ENCODE peak calls at places on chromosomes 1 and 21, in four cellular contexts. L is left ventricle myocardium inferior, F is HuH-7.5, U is iPS-NIHi11. S is an unnamed sample.

GRCh38 chr1:36824390-36824861 is 209.9 kb downstream of the GRIK3 start:
- DNase-seq in L (no peak), F (no peak), U (peak), S (no peak)

GRCh38 chr1:44536357-44536756 is 131.3 kb downstream of the RNF220 start:
- DNase-seq in L (no peak), F (no peak), U (no peak), S (no peak)

GRCh38 chr1:117059334-117059677 is 820 bp upstream of the TTF2 start:
- DNase-seq in F (peak), L (no peak), U (no peak), S (no peak)

GRCh38 chr1:8813016-8813763 is 4.2 kb downstream of the RERE start:
- DNase-seq in F (no peak), L (no peak), U (no peak), S (no peak)

GRCh38 chr1:245345191-245345884 is 190.6 kb downstream of the KIF26B start:
- DNase-seq in L (no peak), U (peak), F (no peak), S (peak)

GRCh38 chr1:47201179-47201578 is 11.3 kb upstream of the PDZK1IP1 start:
- DNase-seq in F (no peak), U (peak), L (no peak), S (no peak)

GRCh38 chr21:33058468-33059318 is 11.2 kb upstream of the OLIG1 start:
- DNase-seq in U (no peak), L (peak), F (no peak), S (no peak)

GRCh38 chr1:216223521-216223920 is 199.7 kb downstream of the USH2A start:
- DNase-seq in L (no peak), F (no peak), U (no peak), S (no peak)

GRCh38 chr21:36491191-36491916 is 11.4 kb upstream of the CLDN14 start:
- DNase-seq in F (no peak), L (no peak), U (no peak), S (no peak)

GRCh38 chr1:53091841-53092645 is 30.0 kb downstream of the PODN start:
- DNase-seq in F (no peak), L (peak), U (no peak), S (no peak)

GRCh38 chr1:117665523-117666274 is 59.9 kb downstream of the TENT5C start:
- DNase-seq in L (no peak), F (no peak), U (no peak), S (no peak)

GRCh38 chr1:56229183-56229582 is 350.2 kb downstream of the PLPP3 start:
- DNase-seq in F (no peak), L (no peak), U (peak), S (no peak)

GRCh38 chr1:224495861-224496260 is 61.3 kb upstream of the WDR26 start:
- DNase-seq in U (no peak), L (no peak), F (no peak), S (no peak)

GRCh38 chr1:41347276-41347675 is 14.0 kb upstream of the FOXO6 start:
- DNase-seq in U (no peak), L (no peak), F (no peak), S (peak)

GRCh38 chr1:109796484-109797305 is 33.0 kb upstream of the EPS8L3 start:
- DNase-seq in L (no peak), F (no peak), U (no peak), S (peak)

GRCh38 chr1:7581754-7582264 is 189.3 kb upstream of the VAMP3 start:
- DNase-seq in L (no peak), F (no peak), U (no peak), S (no peak)

GRCh38 chr1:88327391-88328267 is 356.4 kb upstream of the PKN2 start:
- DNase-seq in L (no peak), F (no peak), U (peak), S (no peak)

GRCh38 chr1:26784023-26784871 is 3.5 kb upstream of the PIGV start:
- DNase-seq in U (peak), L (peak), F (peak), S (no peak)

GRCh38 chr1:221101792-221102191 is 222.5 kb downstream of the HLX start:
- DNase-seq in U (no peak), F (no peak), L (no peak), S (no peak)

GRCh38 chr1:40708750-40709099 is 17.2 kb downstream of the NFYC start:
- DNase-seq in L (no peak), F (no peak), U (peak), S (no peak)

GRCh38 chr1:170685166-170685565 is 21.2 kb downstream of the PRRX1 start:
- DNase-seq in L (no peak), F (no peak), U (no peak), S (no peak)

GRCh38 chr1:222060247-222060851 is 318.5 kb upstream of the DUSP10 start:
- DNase-seq in L (no peak), F (no peak), U (no peak), S (no peak)

GRCh38 chr1:168767885-168768584 is 39.0 kb upstream of the DPT start:
- DNase-seq in L (no peak), U (no peak), F (no peak), S (no peak)